ENCODE peak calls at places on chromosomes 12 and 14, in eight cellular contexts. D, U, V, E, R, O, Z and P are unnamed samples.

GRCh38 chr12:109127533-109128242 is 11.3 kb downstream of the ACACB start:
- DNase-seq in D (no peak), U (no peak), V (no peak), E (no peak), R (no peak), O (no peak), Z (no peak), P (peak)

GRCh38 chr14:24231263-24232120 is 675 bp downstream of the NEDD8 start:
- DNase-seq in D (no peak), U (no peak), V (no peak), E (no peak), R (no peak), O (no peak), Z (no peak), P (peak)

GRCh38 chr12:121534495-121535148 is 46.2 kb downstream of the KDM2B start:
- DNase-seq in D (no peak), U (no peak), V (peak), E (no peak), R (no peak), O (no peak), Z (no peak), P (no peak)

GRCh38 chr12:110345963-110346362 is 57.5 kb downstream of the ANAPC7 start:
- DNase-seq in D (no peak), U (no peak), V (no peak), E (no peak), R (no peak), O (no peak), Z (no peak), P (no peak)

GRCh38 chr14:101973356-101973755 is 9.0 kb downstream of the DYNC1H1 start:
- DNase-seq in D (no peak), U (no peak), V (no peak), E (no peak), R (no peak), O (no peak), Z (no peak), P (no peak)

GRCh38 chr12:53770281-53770680 is 18.5 kb upstream of the CISTR start:
- DNase-seq in D (no peak), U (no peak), V (no peak), E (peak), R (peak), O (peak), Z (no peak), P (no peak)

GRCh38 chr12:1801285-1801975 is 18.9 kb upstream of the LRTM2 start:
- DNase-seq in D (no peak), U (no peak), V (no peak), E (no peak), R (no peak), O (peak), Z (peak), P (peak)

GRCh38 chr12:105736498-105736897 is 402.3 kb downstream of the NUAK1 start:
- DNase-seq in D (no peak), U (no peak), V (no peak), E (no peak), R (no peak), O (no peak), Z (no peak), P (no peak)

GRCh38 chr12:127480775-127481314 is 786.1 kb upstream of the TMEM132C start:
- DNase-seq in D (no peak), U (no peak), V (no peak), E (no peak), R (no peak), O (no peak), Z (no peak), P (no peak)

GRCh38 chr12:49843411-49843810 is 505 bp upstream of the BCDIN3D start:
- DNase-seq in D (no peak), U (no peak), V (no peak), E (no peak), R (no peak), O (no peak), Z (no peak), P (peak)

GRCh38 chr14:69392481-69392880 is 5.6 kb downstream of the ERH start:
- DNase-seq in D (no peak), U (no peak), V (no peak), E (no peak), R (no peak), O (no peak), Z (no peak), P (no peak)

GRCh38 chr14:92649934-92650545 is 98.4 kb downstream of the LGMN start:
- DNase-seq in D (no peak), U (peak), V (no peak), E (no peak), R (peak), O (peak), Z (peak), P (no peak)

GRCh38 chr14:36747411-36748184 is 85.9 kb downstream of the PAX9 start:
- DNase-seq in D (no peak), U (no peak), V (no peak), E (no peak), R (no peak), O (no peak), Z (no peak), P (no peak)

GRCh38 chr12:130601327-130601726 is 114.8 kb downstream of the RIMBP2 start:
- DNase-seq in D (no peak), U (no peak), V (no peak), E (no peak), R (no peak), O (no peak), Z (no peak), P (no peak)

GRCh38 chr12:130525384-130526172 is 187.9 kb downstream of the PIWIL1 start:
- DNase-seq in D (no peak), U (no peak), V (no peak), E (no peak), R (no peak), O (no peak), Z (no peak), P (no peak)

GRCh38 chr12:49870501-49871262 is 27.8 kb upstream of the BCDIN3D start:
- DNase-seq in D (no peak), U (no peak), V (no peak), E (no peak), R (no peak), O (no peak), Z (no peak), P (peak)

DNA sequence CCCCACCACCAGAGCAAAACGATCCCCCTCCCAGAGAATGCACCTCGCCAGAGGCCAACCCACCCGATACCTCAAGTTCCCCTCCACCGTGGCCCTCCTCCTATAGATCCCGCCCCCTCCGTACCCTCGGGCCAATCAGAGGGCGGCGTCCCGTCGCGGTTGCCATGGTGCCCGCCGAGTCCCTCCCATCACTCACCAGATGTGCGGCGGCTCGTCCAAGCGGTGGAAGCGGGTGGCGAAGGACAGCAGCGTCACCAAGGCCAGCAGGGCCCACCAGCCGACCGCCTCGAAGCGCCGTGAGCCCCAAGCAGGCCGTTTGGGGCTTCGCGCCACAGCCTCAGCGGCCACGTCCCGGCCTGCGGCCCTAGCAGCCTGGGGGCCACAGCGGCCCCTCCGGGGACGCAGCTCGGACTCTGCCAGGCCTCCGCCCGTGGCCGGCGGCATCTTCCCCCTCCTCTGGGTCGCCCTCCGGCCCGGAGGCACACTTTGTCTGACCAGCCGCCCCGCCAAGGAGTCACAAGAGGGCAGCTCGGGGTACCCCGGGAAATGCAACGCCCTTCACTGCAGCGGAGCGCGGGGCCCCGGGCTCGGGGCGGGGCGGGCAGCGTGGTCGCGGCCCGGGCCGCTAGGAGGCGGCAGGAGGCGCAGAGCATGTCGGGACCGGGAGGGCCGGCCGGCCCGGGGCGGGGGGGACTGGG is at the start of gene POMT2:
- DNase-seq in D (peak), U (peak), V (peak), E (peak), R (peak), O (peak), Z (peak), P (peak)
- TF ChIP-seq CTCF in D (peak), U (peak), V (peak), E (peak), R (peak), O (peak), Z (peak), P (peak)

GRCh38 chr12:89352492-89353187 is at the start of gene DUSP6:
- DNase-seq in D (peak), U (peak), V (peak), E (peak), R (peak), O (peak), Z (peak), P (peak)
- H3K27ac ChIP-seq in D (peak), U (peak), V (peak), E (peak), R (peak), O (peak), Z (peak), P (peak)

GRCh38 chr12:42589465-42590323 is at the start of gene PRICKLE1:
- DNase-seq in D (peak), U (peak), V (peak), E (peak), R (no peak), O (peak), Z (peak), P (peak)
- H3K4me3 ChIP-seq in D (peak), U (peak), V (peak), E (peak), R (peak), O (peak), Z (peak), P (peak)

GRCh38 chr14:86217523-86217922 is 687.6 kb downstream of the FLRT2 start:
- DNase-seq in D (no peak), U (no peak), V (no peak), E (no peak), R (no peak), O (no peak), Z (no peak), P (no peak)
- TF ChIP-seq CTCF in D (no peak), U (no peak), V (no peak), E (no peak), R (no peak), O (no peak), Z (no peak), P (no peak)

DNA sequence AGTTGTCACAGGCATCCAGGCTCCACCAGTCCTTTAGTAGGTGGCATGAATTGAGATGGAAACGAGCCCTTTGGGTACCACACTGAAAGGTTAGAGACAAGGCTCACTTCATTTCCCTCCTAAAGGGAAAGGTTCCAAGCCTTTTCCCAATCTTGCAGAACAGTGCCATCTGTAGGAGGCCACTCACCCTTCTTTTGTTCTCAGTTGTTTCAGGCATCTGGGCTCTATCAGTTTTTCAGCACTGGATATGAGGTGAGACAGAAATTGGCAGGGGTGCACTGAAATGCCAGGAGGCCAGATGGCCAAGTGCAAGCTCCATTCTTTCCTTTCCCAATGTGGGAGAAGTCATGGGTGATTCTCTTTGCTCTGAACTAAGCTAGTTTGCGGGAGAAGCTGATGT is 15.2 kb downstream of the FBXO33 start:
- DNase-seq in D (no peak), U (no peak), V (no peak), E (no peak), R (no peak), O (no peak), Z (no peak), P (no peak)
- H3K27ac ChIP-seq in D (no peak), U (no peak), V (no peak), E (no peak), R (no peak), O (no peak), Z (no peak), P (no peak)

DNA sequence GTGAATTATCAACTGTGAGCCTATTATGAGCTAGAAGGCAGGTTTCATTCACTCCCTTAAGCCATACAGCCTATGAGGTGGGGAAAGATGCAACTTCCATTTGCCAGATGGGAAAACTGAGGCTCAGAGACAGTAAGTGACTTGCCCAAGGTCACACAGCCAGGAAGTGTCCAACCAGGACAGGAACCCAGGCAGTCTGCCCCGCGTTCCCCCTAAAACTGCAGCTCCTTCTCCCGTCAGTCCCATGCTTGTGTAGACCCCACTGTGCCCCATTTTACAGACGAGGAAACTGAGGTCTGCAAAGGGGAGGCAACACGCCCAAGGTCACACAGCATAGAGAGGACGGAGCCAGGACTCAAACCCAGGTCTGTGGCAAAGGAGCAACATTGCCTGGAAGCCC is 50.6 kb downstream of the NCOR2 start:
- DNase-seq in D (no peak), U (no peak), V (no peak), E (no peak), R (no peak), O (no peak), Z (no peak), P (no peak)
- H3K4me3 ChIP-seq in D (peak), U (peak), V (no peak), E (peak), R (peak), O (no peak), Z (peak), P (peak)

GRCh38 chr12:26833692-26834168 is 736 bp upstream of the ITPR2 start:
- DNase-seq in D (peak), U (peak), V (peak), E (no peak), R (no peak), O (peak), Z (peak), P (no peak)

GRCh38 chr12:26830783-26831601 is 2.0 kb downstream of the ITPR2 start:
- DNase-seq in D (no peak), U (no peak), V (no peak), E (no peak), R (no peak), O (no peak), Z (no peak), P (no peak)

GRCh38 chr12:26830358-26830757 is 2.6 kb downstream of the ITPR2 start:
- DNase-seq in D (no peak), U (no peak), V (no peak), E (no peak), R (no peak), O (no peak), Z (no peak), P (no peak)

GRCh38 chr12:26832817-26833691 is at the start of gene ITPR2:
- DNase-seq in D (peak), U (peak), V (peak), E (peak), R (no peak), O (peak), Z (peak), P (peak)

GRCh38 chr12:26831959-26832816 is 806 bp downstream of the ITPR2 start:
- DNase-seq in D (peak), U (peak), V (peak), E (peak), R (no peak), O (peak), Z (peak), P (peak)
- TF ChIP-seq CTCF in D (no peak), U (no peak), V (peak), E (peak), R (no peak), O (peak), Z (no peak), P (no peak)

GRCh38 chr12:52145228-52145940 is 46.4 kb downstream of the KRT80 start:
- DNase-seq in D (no peak), U (no peak), V (no peak), E (no peak), R (no peak), O (no peak), Z (no peak), P (peak)
- H3K27ac ChIP-seq in D (no peak), U (no peak), V (no peak), E (no peak), R (no peak), O (peak), Z (no peak), P (no peak)